ENCODE peak calls at places on chromosomes 3 and 15, in five cellular contexts. W is stimulated activated CD4-positive, alpha-beta T cell treated with anti-CD3 and anti-CD28 coated beads, Interleukin-2, amount 100 ng/mL, for 48 hours; P is hypothalamus; N is activated CD8-positive, alpha-beta memory T cell treated with anti-CD3 and anti-CD28 coated beads for 1 hour; V is SIG-M5. D is an unnamed sample.

GRCh38 chr3:181782306-181782924 is 70.7 kb downstream of the SOX2 start:
- DNase-seq in V (no peak), N (no peak), W (no peak), P (no peak), D (no peak)

GRCh38 chr15:58748787-58749531 is 548 bp downstream of the ADAM10 start:
- DNase-seq in P (peak; percentile 71), W (peak; percentile 28), N (no peak), V (no peak), D (no peak)

GRCh38 chr3:169218314-169218983 is 445.1 kb downstream of the MECOM start:
- DNase-seq in P (no peak), W (no peak), N (no peak), V (no peak), D (no peak)

GRCh38 chr15:63465104-63465503 is 39.3 kb upstream of the USP3 start:
- DNase-seq in V (no peak), N (no peak), W (no peak), P (no peak), D (no peak)

GRCh38 chr3:177341766-177342165 is 144.5 kb upstream of the TBL1XR1 start:
- DNase-seq in P (no peak), N (no peak), V (no peak), W (no peak), D (no peak)

GRCh38 chr15:60840306-60840702 is 361.4 kb upstream of the ICE2 start:
- DNase-seq in N (no peak), P (no peak), V (no peak), W (no peak), D (no peak)

GRCh38 chr15:57340673-57341259 is 35.5 kb upstream of the CGNL1 start:
- DNase-seq in N (no peak), P (peak; percentile 47), V (no peak), W (peak; percentile 16), D (no peak)

GRCh38 chr3:179020112-179020511 is 51.5 kb downstream of the ZMAT3 start:
- DNase-seq in W (no peak), N (no peak), V (no peak), P (no peak), D (no peak)

GRCh38 chr15:51776952-51777574 is 25.7 kb downstream of the TMOD2 start:
- DNase-seq in V (no peak), W (peak; percentile 55), N (peak; percentile 18), P (peak; percentile 56), D (peak; percentile 60)

GRCh38 chr3:139538733-139539132 is 809 bp downstream of the RBP1 start:
- DNase-seq in W (no peak), V (no peak), P (peak; percentile 46), N (no peak), D (no peak)

GRCh38 chr3:52120576-52121458 is 33.4 kb downstream of the POC1A start:
- DNase-seq in N (no peak), V (no peak), W (no peak), P (no peak), D (no peak)

GRCh38 chr3:127822836-127823589 is 698 bp upstream of the MGLL start:
- DNase-seq in W (no peak), N (no peak), P (no peak), V (no peak), D (no peak)

GRCh38 chr3:96959902-96960596 is 145.7 kb downstream of the EPHA6 start:
- DNase-seq in P (no peak), V (no peak), W (no peak), N (no peak), D (no peak)

GRCh38 chr3:99842826-99843589 is 25.3 kb downstream of the CMSS1 start:
- DNase-seq in P (no peak), W (no peak), N (no peak), V (no peak), D (no peak)

GRCh38 chr15:45539680-45540079 is 17.1 kb upstream of the SLC30A4 start:
- DNase-seq in V (no peak), P (no peak), N (no peak), W (no peak), D (no peak)

GRCh38 chr3:64344721-64345207 is 119.5 kb upstream of the PRICKLE2 start:
- DNase-seq in N (no peak), P (no peak), V (no peak), W (no peak), D (no peak)

GRCh38 chr3:7658294-7658693 is 797.4 kb downstream of the GRM7 start:
- DNase-seq in N (no peak), W (no peak), P (no peak), V (no peak), D (no peak)

GRCh38 chr15:78810377-78811123 is 714 bp downstream of the ADAMTS7 start:
- DNase-seq in W (no peak), V (no peak), N (no peak), P (peak; percentile 3), D (no peak)

GRCh38 chr3:49805367-49805782 is 2.3 kb downstream of the INKA1 start:
- DNase-seq in N (no peak), V (peak; percentile 40), W (no peak), P (no peak), D (no peak)

GRCh38 chr3:30084971-30085403 is 521.4 kb upstream of the TGFBR2 start:
- DNase-seq in V (no peak), W (no peak), P (no peak), N (no peak), D (no peak)

GRCh38 chr3:12831582-12831866 is 9.8 kb downstream of the RPL32 start:
- DNase-seq in P (no peak), N (no peak), V (no peak), W (no peak), D (no peak)

GRCh38 chr3:32501785-32502088 is 915 bp downstream of the CMTM6 start:
- DNase-seq in N (no peak), P (no peak), V (no peak), W (no peak), D (no peak)

GRCh38 chr15:64861331-64861730 is 19.6 kb downstream of the PLEKHO2 start:
- DNase-seq in V (no peak), N (no peak), W (no peak), P (no peak), D (no peak)

GRCh38 chr3:194986208-194987043 is 284.5 kb downstream of the XXYLT1 start:
- DNase-seq in P (no peak), V (peak; percentile 78), N (no peak), W (no peak), D (no peak)

GRCh38 chr3:188834349-188834748 is 337.4 kb upstream of the TPRG1 start:
- DNase-seq in W (peak; percentile 5), P (no peak), N (no peak), V (no peak), D (no peak)

GRCh38 chr15:73832657-73833056 is 40.7 kb upstream of the TBC1D21 start:
- DNase-seq in V (no peak), W (no peak), N (no peak), P (no peak), D (no peak)

GRCh38 chr15:100766225-100767001 is 113.2 kb upstream of the ALDH1A3 start:
- DNase-seq in W (no peak), V (no peak), P (no peak), N (no peak), D (no peak)

GRCh38 chr15:87591042-87591441 is 665.5 kb downstream of the NTRK3 start:
- DNase-seq in W (no peak), V (no peak), P (no peak), N (no peak), D (no peak)

GRCh38 chr3:32438596-32439344 is 47.1 kb downstream of the CMTM7 start:
- DNase-seq in P (no peak), V (no peak), W (no peak), N (no peak), D (no peak)

GRCh38 chr15:40063563-40064011 is 24.6 kb upstream of the SRP14 start:
- DNase-seq in N (no peak), W (no peak), V (no peak), P (no peak), D (no peak)

GRCh38 chr3:162586591-162586990 is 1090.0 kb downstream of the OTOL1 start:
- DNase-seq in V (no peak), N (no peak), P (no peak), W (no peak), D (no peak)

GRCh38 chr3:188058569-188059184 is 95.3 kb upstream of the LPP start:
- DNase-seq in P (no peak), W (no peak), V (no peak), N (no peak), D (no peak)

GRCh38 chr15:48899793-48900192 is 21.9 kb downstream of the EID1 start:
- DNase-seq in N (no peak), P (no peak), V (no peak), W (no peak), D (no peak)

GRCh38 chr3:10417849-10418248 is 87.5 kb downstream of the ATP2B2 start:
- DNase-seq in N (no peak), W (no peak), V (no peak), P (no peak), D (no peak)

GRCh38 chr15:51853987-51854386 is 24.5 kb downstream of the TMOD3 start:
- DNase-seq in N (no peak), V (no peak), W (no peak), P (no peak), D (no peak)

GRCh38 chr3:115800489-115801080 is 177.3 kb downstream of the GAP43 start:
- DNase-seq in N (no peak), P (no peak), W (no peak), V (no peak), D (no peak)

GRCh38 chr3:48306860-48307530 is 26.5 kb downstream of the SPINK8 start:
- DNase-seq in W (no peak), V (no peak), N (no peak), P (no peak), D (no peak)

GRCh38 chr3:72997421-72997961 is 880 bp downstream of the PPP4R2 start:
- DNase-seq in P (peak; percentile 51), W (peak; percentile 9), N (no peak), V (no peak), D (no peak)

GRCh38 chr3:10106919-10107318 is 1.1 kb downstream of the FANCD2OS start:
- DNase-seq in N (no peak), P (no peak), W (no peak), V (no peak), D (no peak)